ENCODE peak calls at places on chromosomes 11 and 22, in six cellular contexts. C is neuronal stem cell, R is H1, H is H9, S is mesenchymal stem cell, F is trophoblast cell. Y is an unnamed sample.

GRCh38 chr11:13114566-13115465 is 105.7 kb downstream of the RASSF10 start:
- DNase-seq in C (peak), R (no peak), H (peak), S (no peak), F (no peak), Y (no peak)

GRCh38 chr11:116776522-116776984 is 3.8 kb upstream of the BUD13 start:
- DNase-seq in C (no peak), R (no peak), H (no peak), S (no peak), F (no peak), Y (no peak)

GRCh38 chr11:61978703-61979661 is 11.5 kb upstream of the FTH1 start:
- DNase-seq in C (no peak), R (no peak), H (no peak), S (no peak), F (peak), Y (no peak)

GRCh38 chr22:19622061-19622441 is 92.3 kb upstream of the SEPTIN5 start:
- DNase-seq in C (no peak), R (no peak), H (no peak), S (no peak), F (no peak), Y (no peak)

GRCh38 chr22:28141614-28142013 is 222.6 kb upstream of the PITPNB start:
- DNase-seq in C (no peak), R (no peak), H (no peak), S (peak), F (no peak), Y (peak)

GRCh38 chr11:10587995-10588394 is 19.5 kb upstream of the LYVE1 start:
- DNase-seq in C (no peak), R (no peak), H (no peak), S (no peak), F (no peak), Y (no peak)

GRCh38 chr11:3916962-3917361 is 61.5 kb downstream of the STIM1 start:
- DNase-seq in C (no peak), R (no peak), H (no peak), S (no peak), F (no peak), Y (no peak)

GRCh38 chr11:116641561-116642045 is 131.2 kb downstream of the BUD13 start:
- DNase-seq in C (peak), R (peak), H (peak), S (no peak), F (no peak), Y (no peak)

GRCh38 chr22:28710112-28710888 is 30.7 kb upstream of the TTC28 start:
- DNase-seq in C (no peak), R (no peak), H (no peak), S (peak), F (no peak), Y (peak)

GRCh38 chr22:45329536-45329936 is 19.8 kb downstream of the FAM118A start:
- DNase-seq in C (no peak), R (no peak), H (no peak), S (no peak), F (no peak), Y (no peak)

GRCh38 chr11:45158210-45158644 is 11.8 kb downstream of the PRDM11 start:
- DNase-seq in C (no peak), R (no peak), H (no peak), S (peak), F (no peak), Y (no peak)

GRCh38 chr22:44584256-44584902 is 86.3 kb upstream of the RTL6 start:
- DNase-seq in C (no peak), R (no peak), H (peak), S (no peak), F (no peak), Y (no peak)

GRCh38 chr11:130001491-130002351 is 914 bp downstream of the PRDM10 start:
- DNase-seq in C (peak), R (peak), H (peak), S (peak), F (peak), Y (peak)

GRCh38 chr11:1239596-1240205 is 16.8 kb downstream of the MUC5B start:
- DNase-seq in C (no peak), R (no peak), H (no peak), S (no peak), F (no peak), Y (no peak)
- H4K91ac ChIP-seq in C (no peak), R (no peak), H (no peak), S (no peak), F (no peak), Y (no peak)

GRCh38 chr22:36367479-36367878 is 20.3 kb downstream of the MYH9 start:
- DNase-seq in C (no peak), R (no peak), H (no peak), S (no peak), F (no peak), Y (no peak)

GRCh38 chr22:36368359-36368983 is 19.3 kb downstream of the MYH9 start:
- DNase-seq in C (peak), R (no peak), H (peak), S (peak), F (peak), Y (peak)

GRCh38 chr22:36366291-36366708 is 21.5 kb downstream of the MYH9 start:
- DNase-seq in C (no peak), R (no peak), H (no peak), S (peak), F (no peak), Y (peak)

GRCh38 chr22:36365020-36365411 is 22.8 kb downstream of the MYH9 start:
- DNase-seq in C (no peak), R (no peak), H (no peak), S (peak), F (peak), Y (peak)

DNA sequence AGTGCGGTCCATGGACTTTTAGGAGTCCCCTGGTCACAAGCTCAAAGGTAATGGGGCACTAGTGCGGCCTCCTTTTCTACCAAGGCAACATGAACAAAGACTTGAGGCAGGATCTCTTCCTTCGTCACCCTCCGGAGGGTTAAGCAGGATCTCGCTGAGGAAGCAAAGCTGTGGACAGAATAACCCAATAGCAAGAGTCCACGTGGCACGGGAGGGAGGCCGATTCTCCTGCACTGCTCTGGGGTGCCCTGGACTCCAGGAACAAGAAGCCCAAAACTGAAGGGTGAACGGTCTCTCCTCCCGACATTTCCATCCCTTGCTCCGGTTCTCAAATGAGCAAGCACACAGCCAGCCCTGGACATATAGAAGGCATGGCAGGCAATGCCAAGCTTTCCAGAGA is 20.7 kb downstream of the MYH9 start:
- DNase-seq in C (no peak), R (no peak), H (no peak), S (no peak), F (no peak), Y (no peak)
- H4K91ac ChIP-seq in C (no peak), R (peak), H (peak), S (peak), F (no peak), Y (peak)

GRCh38 chr11:65156926-65157325 is 13.1 kb upstream of the SPDYC start:
- DNase-seq in C (no peak), R (no peak), H (no peak), S (no peak), F (no peak), Y (no peak)
- H4K91ac ChIP-seq in C (no peak), R (no peak), H (no peak), S (no peak), F (no peak), Y (no peak)

GRCh38 chr22:17816649-17817048 is 42.4 kb upstream of the BID start:
- DNase-seq in C (no peak), R (no peak), H (no peak), S (no peak), F (no peak), Y (no peak)
- H4K91ac ChIP-seq in C (no peak), R (no peak), H (no peak), S (no peak), F (no peak), Y (no peak)

DNA sequence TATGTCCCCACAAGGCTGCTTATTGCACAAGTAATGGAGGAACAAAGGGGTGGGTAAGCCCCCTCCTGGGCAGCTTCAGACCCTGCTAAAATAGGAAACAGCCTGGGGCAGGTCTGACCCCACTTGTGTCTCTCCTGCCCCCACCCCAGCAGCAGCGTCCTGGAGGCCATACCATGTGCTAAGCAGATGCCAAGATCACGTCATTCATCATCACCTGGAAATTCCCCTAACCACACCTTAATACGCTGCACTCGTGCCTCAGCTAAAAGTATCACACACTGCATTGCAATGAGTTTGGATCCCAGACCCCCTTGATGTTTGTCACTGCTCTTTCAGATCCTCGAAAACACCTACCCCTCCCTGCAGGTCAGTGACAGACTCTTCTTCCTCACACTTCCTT is 27.8 kb upstream of the GGTLC2 start:
- DNase-seq in C (no peak), R (no peak), H (no peak), S (no peak), F (peak), Y (no peak)
- H4K91ac ChIP-seq in C (no peak), R (no peak), H (no peak), S (no peak), F (no peak), Y (no peak)

GRCh38 chr11:71501071-71501985 is 25.7 kb upstream of the KRTAP5-7 start:
- DNase-seq in C (no peak), R (peak), H (no peak), S (no peak), F (no peak), Y (no peak)

GRCh38 chr11:71499546-71499945 is 27.5 kb upstream of the KRTAP5-7 start:
- DNase-seq in C (no peak), R (peak), H (no peak), S (peak), F (no peak), Y (no peak)

GRCh38 chr11:71502871-71503435 is 24.1 kb upstream of the KRTAP5-7 start:
- DNase-seq in C (no peak), R (peak), H (no peak), S (no peak), F (no peak), Y (no peak)

GRCh38 chr11:71500601-71501021 is 26.5 kb upstream of the KRTAP5-7 start:
- DNase-seq in C (no peak), R (no peak), H (no peak), S (no peak), F (no peak), Y (no peak)

DNA sequence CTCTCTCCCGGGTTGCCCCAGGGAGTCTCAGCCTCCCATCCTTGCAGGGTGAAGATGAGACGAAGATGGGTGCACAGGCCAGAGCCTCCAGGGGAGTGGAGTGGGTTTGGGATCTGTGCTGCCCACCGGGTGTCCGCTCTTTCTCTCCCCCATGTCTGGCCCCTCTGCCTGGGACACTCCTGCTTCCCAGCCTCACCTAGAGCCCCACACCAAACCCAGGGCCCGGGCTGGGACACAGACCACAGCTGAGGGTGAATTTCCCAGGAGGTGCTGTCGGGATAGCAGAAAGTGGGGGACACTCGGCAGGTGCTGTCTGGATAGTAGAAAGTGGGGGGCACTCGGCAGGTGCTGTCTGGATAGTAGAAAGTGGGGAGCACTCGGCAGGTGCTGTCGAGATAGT is 25.0 kb upstream of the KRTAP5-7 start:
- DNase-seq in C (no peak), R (peak), H (no peak), S (no peak), F (no peak), Y (no peak)
- H4K91ac ChIP-seq in C (no peak), R (no peak), H (no peak), S (no peak), F (no peak), Y (no peak)

Y was measured in IMR-90.